ENCODE peak calls at places on chromosomes 2 and 18, in five cellular contexts. X is NB4, H is cardiac septum, M is GM06990, F is tibial nerve. Q is an unnamed sample.

GRCh38 chr2:156192468-156192867 is 140.1 kb downstream of the NR4A2 start:
- DNase-seq in M (peak), H (no peak), F (no peak), X (peak), Q (no peak)

GRCh38 chr2:21772624-21773023 is 648.9 kb downstream of the TDRD15 start:
- DNase-seq in F (no peak), H (no peak), M (no peak), X (no peak), Q (no peak)

GRCh38 chr2:63654959-63655358 is 66.2 kb downstream of the MDH1 start:
- DNase-seq in F (no peak), M (peak), H (no peak), X (no peak), Q (no peak)

GRCh38 chr18:51724790-51725721 is 527.6 kb upstream of the MEX3C start:
- DNase-seq in H (no peak), M (peak), X (peak), F (no peak), Q (no peak)

GRCh38 chr18:61272793-61273192 is 60.4 kb upstream of the CDH20 start:
- DNase-seq in X (no peak), M (no peak), F (no peak), H (no peak), Q (no peak)

GRCh38 chr2:102154364-102154763 is 11.8 kb downstream of the IL1R1 start:
- DNase-seq in X (no peak), H (no peak), M (no peak), F (no peak), Q (no peak)

GRCh38 chr2:2456721-2457120 is 125.6 kb upstream of the MYT1L start:
- DNase-seq in F (no peak), M (no peak), X (no peak), H (no peak), Q (no peak)

GRCh38 chr2:177078416-177078815 is 134.2 kb upstream of the HNRNPA3 start:
- DNase-seq in M (no peak), F (peak), H (no peak), X (peak), Q (no peak)

GRCh38 chr2:96260404-96261260 is 5.2 kb downstream of the TMEM127 start:
- DNase-seq in H (peak), X (peak), M (no peak), F (peak), Q (no peak)

GRCh38 chr18:33201509-33201926 is 239.0 kb downstream of the CCDC178 start:
- DNase-seq in M (no peak), X (peak), F (peak), H (no peak), Q (no peak)

GRCh38 chr2:175207741-175208438 is 26.4 kb upstream of the ATP5MC3 start:
- DNase-seq in F (no peak), H (no peak), X (no peak), M (no peak), Q (no peak)

GRCh38 chr2:182954789-182955188 is 83.5 kb downstream of the NCKAP1 start:
- DNase-seq in M (no peak), F (no peak), X (no peak), H (no peak), Q (no peak)

GRCh38 chr18:27942706-27943105 is 234.2 kb downstream of the CDH2 start:
- DNase-seq in F (no peak), H (no peak), X (no peak), M (no peak), Q (no peak)

GRCh38 chr2:215671244-215671643 is 235.4 kb upstream of the FN1 start:
- DNase-seq in H (no peak), X (no peak), M (no peak), F (no peak), Q (no peak)

GRCh38 chr18:24535831-24536230 is 75.4 kb downstream of the HRH4 start:
- DNase-seq in X (no peak), M (no peak), F (peak), H (no peak), Q (no peak)